ENCODE peak calls at places on chromosomes 5 and 9, in four cellular contexts. R is D341Med, C is IMR-90, K is HCT116. M is an unnamed sample.

GRCh38 chr9:12818431-12819000 is 43.7 kb downstream of the LURAP1L start:
- DNase-seq in R (no peak), C (peak), K (no peak), M (peak)

GRCh38 chr5:170390472-170390871 is 1.3 kb upstream of the KCNMB1 start:
- DNase-seq in R (no peak), C (no peak), K (no peak), M (no peak)

GRCh38 chr5:97165726-97166125 is 17.3 kb downstream of the RIOK2 start:
- DNase-seq in R (no peak), C (no peak), K (no peak), M (no peak)

GRCh38 chr9:31188496-31188895 is 1195.9 kb upstream of the ACO1 start:
- DNase-seq in R (no peak), C (no peak), K (no peak), M (no peak)

GRCh38 chr5:175288048-175288621 is 155.8 kb downstream of the DRD1 start:
- DNase-seq in R (peak), C (peak), K (peak), M (peak)

GRCh38 chr5:132253452-132254320 is 3.8 kb upstream of the PDLIM4 start:
- DNase-seq in R (peak), C (no peak), K (no peak), M (no peak)

GRCh38 chr5:96961053-96961452 is 25.2 kb downstream of the LNPEP start:
- DNase-seq in R (no peak), C (no peak), K (no peak), M (no peak)

GRCh38 chr9:135130266-135130976 is 43.0 kb downstream of the OLFM1 start:
- DNase-seq in R (no peak), C (no peak), K (peak), M (peak)